ENCODE peak calls at places on chromosomes 16 and 17, in eight cellular contexts. W is tibial nerve, Y is endothelial cell of umbilical vein, D is suprapubic skin, U is heart left ventricle, A is body of pancreas, R is H1, B is right lobe of liver. K is an unnamed sample. For H3K4me1, the result is how much of the 10 kb centered on the place peaks cover.

GRCh38 chr16:79897444-79898146 is 297.1 kb upstream of the MAF start:
- DNase-seq in W (no peak), A (peak), D (no peak), B (peak), R (no peak), Y (no peak), U (no peak), K (no peak)

GRCh38 chr17:77892031-77892430 is 66.5 kb upstream of the TNRC6C start:
- DNase-seq in Y (no peak), U (no peak), W (no peak), D (no peak), R (no peak), A (no peak), B (no peak), K (no peak)

GRCh38 chr17:62724398-62725146 is 83.5 kb downstream of the MARCHF10 start:
- DNase-seq in D (no peak), U (no peak), B (no peak), W (no peak), R (no peak), A (no peak), Y (no peak), K (no peak)

GRCh38 chr17:1720856-1721386 is 3.6 kb upstream of the WDR81 start:
- DNase-seq in D (no peak), A (peak), U (peak), R (peak), B (no peak), Y (peak), W (no peak), K (peak)

GRCh38 chr17:28334666-28335200 is 539 bp downstream of the IFT20 start:
- DNase-seq in R (no peak), D (no peak), B (no peak), Y (no peak), U (no peak), A (no peak), W (no peak), K (no peak)

GRCh38 chr17:58084317-58084981 is 1.2 kb downstream of the DYNLL2 start:
- DNase-seq in A (peak), W (no peak), Y (peak), D (no peak), B (peak), R (peak), U (peak), K (peak)

GRCh38 chr16:90031186-90031930 is 12.1 kb upstream of the DBNDD1 start:
- DNase-seq in R (no peak), Y (no peak), U (peak), B (no peak), A (no peak), W (no peak), D (no peak), K (no peak)

GRCh38 chr17:17044846-17045561 is 2.7 kb downstream of the MPRIP start:
- DNase-seq in B (peak), R (no peak), W (no peak), U (peak), D (peak), Y (peak), A (no peak), K (peak)

GRCh38 chr16:68197250-68197649 is 38.7 kb downstream of the ESRP2 start:
- DNase-seq in R (no peak), U (no peak), W (no peak), D (no peak), A (no peak), B (no peak), Y (no peak), K (no peak)

GRCh38 chr16:48300391-48300856 is 53.1 kb upstream of the ABCC11 start:
- DNase-seq in A (peak), W (no peak), B (no peak), U (no peak), Y (no peak), R (no peak), D (no peak), K (no peak)

GRCh38 chr16:3254309-3254708 is 2.1 kb downstream of the MEFV start:
- DNase-seq in R (no peak), B (no peak), U (no peak), D (no peak), A (no peak), Y (no peak), W (no peak), K (no peak)

GRCh38 chr17:42680331-42680808 is 1.3 kb downstream of the CCR10 start:
- DNase-seq in A (no peak), Y (no peak), W (no peak), R (no peak), U (no peak), B (no peak), D (no peak), K (peak)

GRCh38 chr17:77228224-77229215 is 87.8 kb downstream of the SEC14L1 start:
- DNase-seq in U (no peak), R (no peak), W (no peak), D (no peak), B (no peak), A (no peak), Y (no peak), K (no peak)

GRCh38 chr17:75078097-75079022 is 9.4 kb upstream of the SLC16A5 start:
- DNase-seq in R (no peak), D (no peak), B (no peak), A (peak), Y (no peak), U (no peak), W (no peak), K (no peak)

GRCh38 chr16:1779741-1780676 is 2.4 kb downstream of the SPSB3 start:
- DNase-seq in Y (no peak), B (peak), R (no peak), U (peak), D (no peak), A (no peak), W (no peak), K (no peak)

GRCh38 chr17:206941-207560 is 25.6 kb upstream of the DOC2B start:
- DNase-seq in A (no peak), W (no peak), R (no peak), Y (no peak), U (no peak), B (no peak), D (no peak), K (no peak)

DNA sequence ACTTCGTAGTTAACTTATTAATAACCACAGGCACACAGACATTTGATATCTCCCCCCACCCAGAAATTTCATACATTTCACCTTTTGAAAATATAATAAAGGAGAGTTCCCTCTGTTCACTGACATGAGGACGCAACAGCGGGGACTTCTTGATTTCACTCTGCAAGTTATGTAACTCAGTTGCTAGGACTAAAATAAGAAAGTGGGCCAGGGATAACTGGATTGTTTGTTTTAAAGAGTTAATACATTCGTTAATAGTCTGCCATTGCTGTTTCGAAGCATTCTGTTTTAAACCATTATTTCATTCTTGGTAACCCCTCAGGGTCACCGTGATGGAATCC is 1.2 kb downstream of the RHOT1 start:
- DNase-seq in R (no peak), U (no peak), D (no peak), B (no peak), W (no peak), A (no peak), Y (no peak), K (no peak)
- H3K4me3 ChIP-seq in R (peak), U (peak), D (peak), B (peak), W (peak), A (peak), Y (no peak), K (peak)

GRCh38 chr17:73284906-73285602 is 23.4 kb upstream of the CPSF4L start:
- DNase-seq in A (no peak), B (no peak), R (no peak), D (no peak), U (no peak), Y (no peak), W (no peak), K (no peak)

GRCh38 chr17:73285603-73285908 is 23.9 kb upstream of the CPSF4L start:
- DNase-seq in U (no peak), R (no peak), A (no peak), D (no peak), Y (no peak), B (no peak), W (no peak), K (no peak)

GRCh38 chr17:73288534-73289302 is 23.1 kb downstream of the CDC42EP4 start:
- DNase-seq in D (no peak), Y (no peak), R (no peak), U (peak), B (peak), A (peak), W (peak), K (no peak)

GRCh38 chr17:73285916-73286862 is 24.5 kb upstream of the CPSF4L start:
- DNase-seq in A (no peak), U (no peak), R (no peak), W (no peak), D (no peak), Y (no peak), B (no peak), K (no peak)

DNA sequence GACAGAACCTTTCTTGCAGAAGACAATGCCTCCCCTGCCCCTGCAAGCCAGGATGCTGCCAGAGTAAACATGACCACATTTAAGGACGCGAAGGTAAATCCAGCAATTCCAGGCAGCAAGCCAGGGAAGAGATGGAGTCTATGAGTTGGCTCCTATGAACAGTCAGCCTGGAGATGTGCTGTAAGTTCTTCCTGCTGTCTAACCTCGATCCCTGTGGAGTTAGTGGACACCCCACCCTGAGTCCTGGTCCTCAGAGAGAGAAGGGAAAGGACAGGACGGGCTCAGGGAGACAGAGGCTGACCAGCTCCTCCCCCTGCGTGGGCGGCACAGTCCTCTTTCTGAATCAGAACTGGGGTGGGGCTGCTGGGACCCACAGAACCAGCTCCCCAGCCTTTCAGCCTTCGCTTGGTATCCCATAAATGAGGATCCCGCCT is 24.9 kb downstream of the CDC42EP4 start:
- DNase-seq in B (no peak), Y (no peak), W (no peak), D (no peak), R (no peak), U (no peak), A (no peak), K (no peak)
- H3K4me1 ChIP-seq in B (under half), Y (under half), W (half or more), D (half or more), R (under half), U (half or more), A (half or more), K (half or more)

GRCh38 chr16:72285728-72286127 is 113.8 kb upstream of the PMFBP1 start:
- DNase-seq in Y (no peak), U (no peak), D (no peak), W (no peak), A (no peak), R (no peak), B (no peak), K (no peak)

GRCh38 chr16:72286936-72287620 is 115.1 kb upstream of the PMFBP1 start:
- DNase-seq in R (no peak), W (no peak), B (no peak), A (no peak), U (no peak), Y (no peak), D (no peak), K (no peak)

GRCh38 chr16:72285324-72285723 is 113.4 kb upstream of the PMFBP1 start:
- DNase-seq in R (peak), D (no peak), U (no peak), Y (no peak), W (no peak), A (no peak), B (no peak), K (no peak)

GRCh38 chr16:72282338-72282737 is 110.4 kb upstream of the PMFBP1 start:
- DNase-seq in R (no peak), Y (no peak), B (no peak), A (no peak), W (no peak), U (no peak), D (no peak), K (no peak)

DNA sequence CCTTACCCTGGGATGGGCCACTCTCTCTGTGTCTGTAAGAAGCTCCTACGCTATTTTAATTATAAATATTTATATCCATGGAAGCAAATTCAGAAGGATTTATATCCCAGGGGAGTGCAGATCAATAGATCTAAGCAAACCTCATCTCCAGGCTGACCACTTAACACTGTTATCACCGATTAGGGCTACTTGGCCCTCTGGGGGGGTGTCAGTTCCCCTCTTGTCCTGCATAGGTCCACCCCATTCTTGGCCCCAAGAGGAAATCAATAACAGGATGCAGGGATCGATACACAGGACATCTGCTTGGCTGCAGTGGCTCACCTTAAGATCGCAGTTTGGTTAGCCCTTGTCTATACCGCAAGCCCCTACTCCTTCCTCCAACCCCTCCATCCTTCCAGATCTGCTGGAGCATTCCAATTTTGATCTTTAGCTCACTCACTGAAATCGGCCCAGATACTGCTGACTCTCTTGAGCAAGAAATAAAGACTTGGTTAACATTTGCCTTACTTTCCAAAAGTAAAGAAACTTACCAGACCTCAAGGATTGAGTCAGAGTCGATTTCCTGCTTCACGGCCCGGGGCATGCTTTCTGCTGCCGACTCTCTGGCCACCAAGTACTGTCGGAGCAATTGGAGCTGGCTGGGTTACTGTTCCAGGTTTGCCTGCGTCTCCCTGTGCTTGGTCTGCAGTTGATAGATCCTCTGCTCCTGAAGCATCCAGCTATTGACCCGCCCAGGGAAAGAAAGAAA is 112.3 kb upstream of the PMFBP1 start:
- DNase-seq in R (no peak), W (no peak), A (no peak), B (no peak), Y (no peak), U (no peak), D (no peak), K (no peak)
- TF ChIP-seq POLR2A in R (no peak), W (no peak), A (no peak), B (no peak), Y (no peak), U (no peak), D (no peak), K (no peak)

GRCh38 chr17:37389160-37389559 is 13.4 kb downstream of the C17orf78 start:
- DNase-seq in D (no peak), R (no peak), B (no peak), U (no peak), A (no peak), Y (no peak), W (no peak), K (no peak)

GRCh38 chr17:37391146-37391545 is 15.4 kb downstream of the C17orf78 start:
- DNase-seq in A (no peak), B (no peak), U (no peak), Y (no peak), R (no peak), W (no peak), D (no peak), K (no peak)

GRCh38 chr17:37388266-37388665 is 12.5 kb downstream of the C17orf78 start:
- DNase-seq in D (no peak), Y (no peak), W (no peak), R (no peak), A (no peak), B (no peak), U (no peak), K (no peak)

GRCh38 chr17:37393352-37393751 is 13.3 kb downstream of the ACACA start:
- DNase-seq in U (no peak), R (no peak), B (no peak), Y (no peak), D (no peak), A (no peak), W (no peak), K (no peak)

DNA sequence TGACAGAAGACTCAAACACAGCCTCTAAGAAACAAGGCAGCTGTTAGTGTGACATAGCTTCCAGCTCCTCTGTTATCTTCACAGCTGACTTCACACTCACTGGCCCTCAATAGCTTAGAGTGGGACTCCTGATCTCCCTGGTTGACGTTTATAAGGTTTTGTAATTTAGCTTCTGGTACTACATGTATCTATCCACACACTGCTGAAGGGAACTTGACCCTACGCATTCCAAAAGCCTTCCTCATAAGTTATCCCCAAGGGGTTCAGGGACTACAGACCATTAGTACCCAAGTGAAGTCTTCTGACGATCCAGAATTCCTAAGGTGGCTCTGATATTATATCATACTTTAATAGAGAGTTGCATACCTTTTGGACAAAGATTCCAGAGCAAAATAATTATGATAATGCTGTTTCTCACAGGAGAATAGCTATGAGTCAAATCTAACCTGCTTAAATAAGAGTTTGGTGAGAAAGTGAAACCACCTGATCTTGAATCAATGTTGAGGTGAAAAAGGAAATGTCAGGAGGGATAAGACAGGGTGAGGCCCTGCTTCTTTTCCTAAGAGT is 14.5 kb downstream of the ACACA start:
- DNase-seq in D (no peak), W (no peak), U (no peak), Y (no peak), B (no peak), A (no peak), R (no peak), K (no peak)
- H3K4me3 ChIP-seq in D (no peak), W (no peak), U (no peak), Y (no peak), B (no peak), A (no peak), R (no peak), K (no peak)

K was measured in gastrocnemius medialis.